ENCODE peak calls at places on chromosomes 13 and 19, in four cellular contexts. N is activated CD4-positive, alpha-beta T cell treated with anti-CD3 and anti-CD28 coated beads, Interleukin-2, amount 50 U/mL, for 1 hour; P is CD8-positive, alpha-beta T cell; A is astrocyte. I is an unnamed sample.
A peak's percentile ranks its signal among the peaks of the same experiment; 100 is the strongest.

GRCh38 chr13:59425211-59425721 is 738.5 kb downstream of the DIAPH3 start:
- DNase-seq in N (no peak), A (peak; percentile 75), P (no peak), I (peak; percentile 55)

GRCh38 chr13:39100996-39101751 is 62.9 kb downstream of the NHLRC3 start:
- DNase-seq in A (no peak), P (no peak), N (no peak), I (no peak)

GRCh38 chr19:42626181-42626580 is 31.5 kb upstream of the CEACAM8 start:
- DNase-seq in P (no peak), A (no peak), N (no peak), I (no peak)

GRCh38 chr19:725461-726089 is 16.8 kb downstream of the PALM start:
- DNase-seq in P (no peak), N (no peak), A (no peak), I (no peak)

GRCh38 chr19:50500060-50500752 is 10.8 kb downstream of the JOSD2 start:
- DNase-seq in N (no peak), P (no peak), A (no peak), I (no peak)

GRCh38 chr13:107234315-107234714 is 666.4 kb upstream of the ARGLU1 start:
- DNase-seq in N (no peak), A (no peak), P (no peak), I (peak; percentile 8)

GRCh38 chr19:5646703-5647102 is 23.8 kb downstream of the SAFB start:
- DNase-seq in A (no peak), N (no peak), P (no peak), I (no peak)

GRCh38 chr19:12796146-12797071 is 5.1 kb downstream of the JUNB start:
- DNase-seq in P (peak; percentile 71), N (peak; percentile 72), A (no peak), I (peak; percentile 69)

GRCh38 chr19:4375164-4375619 is 25.2 kb downstream of the SH3GL1 start:
- DNase-seq in P (no peak), A (no peak), N (no peak), I (peak; percentile 27)

GRCh38 chr13:23979361-23980159 is 82.3 kb upstream of the C1QTNF9B start:
- DNase-seq in P (peak; percentile 7), N (peak; percentile 15), A (peak; percentile 91), I (peak; percentile 84)

GRCh38 chr19:33205110-33205509 is 11.0 kb downstream of the LRP3 start:
- DNase-seq in A (no peak), P (no peak), N (no peak), I (no peak)

GRCh38 chr13:24220086-24220703 is 59.7 kb downstream of the SPATA13 start:
- DNase-seq in A (peak; percentile 63), P (no peak), N (peak; percentile 30), I (peak; percentile 85)

GRCh38 chr19:36604656-36605100 is 435 bp upstream of the ZNF382 start:
- DNase-seq in A (peak; percentile 37), P (peak; percentile 80), N (peak; percentile 86), I (no peak)

GRCh38 chr19:55486971-55487883 is 1.0 kb upstream of the SSC5D start:
- DNase-seq in P (no peak), A (peak; percentile 98), N (peak; percentile 38), I (peak; percentile 91)

GRCh38 chr19:34336781-34337271 is 28.2 kb upstream of the GPI start:
- DNase-seq in A (no peak), P (peak; percentile 20), N (peak; percentile 49), I (peak; percentile 35)

GRCh38 chr19:3768015-3768747 is 3.8 kb downstream of the RAX2 start:
- DNase-seq in P (no peak), A (no peak), N (no peak), I (no peak)

GRCh38 chr19:11418518-11419506 is at the start of gene RGL3:
- DNase-seq in A (no peak), N (no peak), P (no peak), I (no peak)

GRCh38 chr13:25839356-25839755 is 212.5 kb downstream of the SHISA2 start:
- DNase-seq in P (no peak), N (no peak), A (no peak), I (no peak)

GRCh38 chr13:100490692-100491091 is 97.9 kb downstream of the GGACT start:
- DNase-seq in N (no peak), P (no peak), A (peak; percentile 25), I (no peak)

GRCh38 chr13:110444226-110444653 is 117.3 kb downstream of the RAB20 start:
- DNase-seq in P (no peak), N (no peak), A (peak; percentile 43), I (peak; percentile 76)

GRCh38 chr19:40502647-40503046 is 35.8 kb downstream of the SPTBN4 start:
- DNase-seq in P (no peak), A (no peak), N (no peak), I (no peak)

GRCh38 chr13:92259523-92259922 is 861.1 kb downstream of the GPC5 start:
- DNase-seq in P (no peak), A (no peak), N (no peak), I (no peak)

GRCh38 chr13:49437705-49438104 is 6.2 kb downstream of the CAB39L start:
- DNase-seq in A (no peak), P (no peak), N (no peak), I (no peak)

GRCh38 chr19:3080281-3080680 is 13.9 kb upstream of the GNA11 start:
- DNase-seq in P (no peak), N (no peak), A (peak; percentile 61), I (no peak)

GRCh38 chr13:44072536-44072935 is 192.8 kb downstream of the LACC1 start:
- DNase-seq in N (no peak), P (no peak), A (no peak), I (no peak)

GRCh38 chr13:53201454-53202225 is 173.0 kb downstream of the OLFM4 start:
- DNase-seq in N (no peak), P (no peak), A (no peak), I (no peak)

GRCh38 chr19:16931306-16931705 is 42.5 kb downstream of the F2RL3 start:
- DNase-seq in N (no peak), P (no peak), A (no peak), I (no peak)

GRCh38 chr19:2984196-2984490 is 6.8 kb downstream of the TLE6 start:
- DNase-seq in A (no peak), N (no peak), P (no peak), I (no peak)

GRCh38 chr13:41452462-41452861 is 4.9 kb upstream of the RGCC start:
- DNase-seq in A (no peak), P (no peak), N (no peak), I (no peak)

GRCh38 chr19:378706-379105 is 30.2 kb downstream of the C2CD4C start:
- DNase-seq in N (no peak), P (no peak), A (no peak), I (no peak)

GRCh38 chr13:106521101-106521799 is 14.2 kb downstream of the EFNB2 start:
- DNase-seq in N (no peak), P (no peak), A (no peak), I (no peak)

GRCh38 chr13:74221752-74222151 is 87.5 kb upstream of the KLF12 start:
- DNase-seq in N (no peak), A (no peak), P (no peak), I (no peak)